ENCODE peak calls at places on chromosomes 4 and X, in seven cellular contexts. O, Y, S, T, P, Z and E are unnamed samples.

GRCh38 chr4:86831262-86832090 is 17.7 kb downstream of the SLC10A6 start:
- DNase-seq in O (peak; percentile 85), P (no peak), Y (no peak), S (no peak), T (no peak), Z (no peak), E (no peak)

GRCh38 chrX:8049827-8050226 is 121.2 kb downstream of the VCX2 start:
- DNase-seq in Z (no peak), T (no peak), S (no peak), Y (no peak), P (no peak), O (no peak), E (no peak)

GRCh38 chrX:130682990-130683389 is 220.0 kb downstream of the ENOX2 start:
- DNase-seq in O (no peak), T (no peak), Z (no peak), P (no peak), Y (no peak), S (no peak), E (no peak)

GRCh38 chrX:130645955-130646583 is 244.3 kb downstream of the RBMX2 start:
- DNase-seq in Y (no peak), S (no peak), T (no peak), P (no peak), O (no peak), Z (no peak), E (no peak)

GRCh38 chr4:141571368-141571767 is 65.0 kb upstream of the IL15 start:
- DNase-seq in P (no peak), O (no peak), T (no peak), S (no peak), Y (no peak), Z (no peak), E (no peak)

GRCh38 chr4:38717604-38718003 is 53.6 kb downstream of the KLF3 start:
- DNase-seq in T (no peak), Z (no peak), Y (no peak), P (no peak), O (peak; percentile 34), S (no peak), E (no peak)

GRCh38 chr4:4541040-4541631 is 712 bp downstream of the STX18 start:
- DNase-seq in Z (peak; percentile 3), P (no peak), T (peak; percentile 44), Y (peak; percentile 68), O (peak; percentile 17), S (peak; percentile 20), E (no peak)

GRCh38 chr4:58113083-58113482 is 1002.9 kb upstream of the IGFBP7 start:
- DNase-seq in O (no peak), Z (no peak), S (no peak), Y (no peak), T (no peak), P (no peak), E (no peak)

GRCh38 chr4:145804134-145804533 is 124.2 kb downstream of the C4orf51 start:
- DNase-seq in S (no peak), Z (no peak), P (no peak), T (no peak), Y (no peak), O (peak; percentile 81), E (peak; percentile 61)

GRCh38 chr4:154779362-154779947 is 1.6 kb upstream of the RBM46 start:
- DNase-seq in Y (peak; percentile 15), T (no peak), Z (no peak), S (peak; percentile 56), P (no peak), O (peak; percentile 11), E (no peak)

GRCh38 chr4:24743931-24744330 is 51.4 kb upstream of the SOD3 start:
- DNase-seq in P (no peak), Z (no peak), T (no peak), Y (no peak), O (no peak), S (no peak), E (no peak)

GRCh38 chr4:36399762-36400353 is 118.4 kb downstream of the DTHD1 start:
- DNase-seq in Y (peak; percentile 19), P (no peak), S (peak; percentile 66), O (no peak), Z (peak; percentile 29), T (peak; percentile 60), E (no peak)

GRCh38 chrX:125291124-125291523 is 28.5 kb upstream of the TEX13C start:
- DNase-seq in S (no peak), Y (no peak), O (no peak), P (no peak), Z (no peak), T (no peak), E (no peak)

GRCh38 chr4:52588771-52589591 is 70.1 kb downstream of the USP46 start:
- DNase-seq in T (peak; percentile 8), O (no peak), Z (no peak), Y (no peak), S (no peak), P (no peak), E (no peak)

GRCh38 chr4:1994935-1995334 is 13.8 kb downstream of the NELFA start:
- DNase-seq in T (no peak), O (no peak), P (no peak), S (no peak), Y (no peak), Z (no peak), E (no peak)

GRCh38 chr4:111501946-111502345 is 643.3 kb upstream of the FAM241A start:
- DNase-seq in O (no peak), Z (no peak), Y (no peak), P (no peak), S (no peak), T (no peak), E (no peak)